ENCODE peak calls at places on chromosomes 4 and X, in four cellular contexts. M is A549, G is GM12878, D is HepG2. E is an unnamed sample.
A peak's percentile ranks its signal among the peaks of the same experiment; 100 is the strongest.

GRCh38 chr4:2482693-2483092 is 13.8 kb downstream of the RNF4 start:
- DNase-seq in D (peak; percentile 26), M (no peak), G (peak; percentile 67), E (no peak)

GRCh38 chr4:72977936-72978485 is 91.5 kb downstream of the COX18 start:
- DNase-seq in M (no peak), G (no peak), D (no peak), E (no peak)

GRCh38 chr4:183324619-183325018 is 2.4 kb upstream of the CLDN24 start:
- DNase-seq in D (no peak), M (no peak), G (no peak), E (no peak)

GRCh38 chr4:138111462-138112000 is 130.6 kb downstream of the SLC7A11 start:
- DNase-seq in D (peak; percentile 59), G (no peak), M (no peak), E (no peak)

GRCh38 chr4:103721251-103721650 is 1.5 kb upstream of the TACR3 start:
- DNase-seq in D (no peak), M (no peak), G (no peak), E (no peak)

GRCh38 chrX:129777218-129777768 is 2.5 kb upstream of the SASH3 start:
- DNase-seq in G (no peak), M (no peak), D (peak; percentile 19), E (no peak)

GRCh38 chrX:418927-419729 is 32.4 kb upstream of the PPP2R3B start:
- DNase-seq in M (no peak), G (no peak), D (no peak), E (no peak)

GRCh38 chr4:183872531-183872930 is 32.6 kb upstream of the STOX2 start:
- DNase-seq in G (no peak), M (no peak), D (no peak), E (no peak)

GRCh38 chrX:48573690-48574269 is 504 bp upstream of the RBM3 start:
- DNase-seq in M (peak; percentile 22), G (no peak), D (no peak), E (peak; percentile 67)

GRCh38 chrX:140712413-140713173 is 3.0 kb downstream of the LINC00632 start:
- DNase-seq in D (no peak), G (no peak), M (peak; percentile 1), E (no peak)

GRCh38 chr4:142428715-142429114 is 417.4 kb downstream of the INPP4B start:
- DNase-seq in M (no peak), G (no peak), D (no peak), E (no peak)

GRCh38 chrX:132401935-132402334 is 86.9 kb downstream of the MBNL3 start:
- DNase-seq in M (no peak), D (peak; percentile 21), G (no peak), E (no peak)

GRCh38 chr4:57190651-57191481 is 80.7 kb upstream of the IGFBP7 start:
- DNase-seq in M (peak; percentile 5), D (peak; percentile 18), G (no peak), E (peak; percentile 70)

GRCh38 chr4:153207027-153207426 is 2.8 kb downstream of the TRIM2 start:
- DNase-seq in D (no peak), G (no peak), M (no peak), E (no peak)

GRCh38 chrX:53288173-53288572 is 6.8 kb upstream of the IQSEC2 start:
- DNase-seq in G (no peak), D (no peak), M (no peak), E (peak; percentile 65)

GRCh38 chr4:99816611-99817309 is at the start of gene DAPP1:
- DNase-seq in D (no peak), G (peak; percentile 94), M (no peak), E (no peak)

GRCh38 chrX:39953879-39954278 is 143.9 kb downstream of the BCOR start:
- DNase-seq in M (peak; percentile 69), G (no peak), D (peak; percentile 88), E (peak; percentile 50)

GRCh38 chrX:27918799-27919198 is 62.5 kb downstream of the DCAF8L1 start:
- DNase-seq in M (no peak), D (no peak), G (no peak), E (no peak)

GRCh38 chr4:6354119-6354518 is 84.5 kb downstream of the WFS1 start:
- DNase-seq in M (no peak), G (no peak), D (no peak), E (no peak)

GRCh38 chr4:6356076-6356560 is 86.5 kb downstream of the WFS1 start:
- DNase-seq in M (no peak), D (no peak), G (no peak), E (no peak)

GRCh38 chr4:6354626-6355025 is 85.0 kb downstream of the WFS1 start:
- DNase-seq in G (no peak), D (no peak), M (no peak), E (no peak)

GRCh38 chr4:6357476-6357875 is 87.8 kb downstream of the WFS1 start:
- DNase-seq in D (no peak), M (no peak), G (no peak), E (no peak)

DNA sequence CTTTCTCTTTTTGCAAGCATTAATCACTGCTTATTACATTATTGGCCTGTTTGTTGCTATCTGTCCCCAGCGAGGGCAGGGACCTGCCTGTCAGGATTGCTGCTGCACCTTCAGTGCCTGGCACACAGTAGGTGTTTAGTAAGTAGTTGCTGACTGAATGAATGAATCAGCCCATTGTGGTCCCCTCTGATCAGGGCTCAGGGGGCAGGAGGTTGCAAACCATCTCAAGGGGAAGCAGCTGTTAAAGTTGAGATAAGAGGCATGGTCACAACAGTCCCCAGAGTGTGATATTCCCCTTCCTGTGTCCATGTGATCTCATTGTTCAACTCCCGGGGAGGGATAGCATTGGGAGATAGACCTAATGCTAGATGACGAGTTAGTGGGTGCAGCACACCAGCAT is 85.4 kb downstream of the WFS1 start:
- DNase-seq in D (no peak), M (no peak), G (no peak), E (peak; percentile 36)
- TF ChIP-seq RFX5 in D (no peak), M (no peak), G (no peak), E (no peak)

GRCh38 chrX:110915120-110915519 is 119.5 kb upstream of the CHRDL1 start:
- DNase-seq in M (no peak), G (no peak), D (no peak), E (no peak)
- TF ChIP-seq CHD4 in M (no peak), G (no peak), D (no peak), E (no peak)

DNA sequence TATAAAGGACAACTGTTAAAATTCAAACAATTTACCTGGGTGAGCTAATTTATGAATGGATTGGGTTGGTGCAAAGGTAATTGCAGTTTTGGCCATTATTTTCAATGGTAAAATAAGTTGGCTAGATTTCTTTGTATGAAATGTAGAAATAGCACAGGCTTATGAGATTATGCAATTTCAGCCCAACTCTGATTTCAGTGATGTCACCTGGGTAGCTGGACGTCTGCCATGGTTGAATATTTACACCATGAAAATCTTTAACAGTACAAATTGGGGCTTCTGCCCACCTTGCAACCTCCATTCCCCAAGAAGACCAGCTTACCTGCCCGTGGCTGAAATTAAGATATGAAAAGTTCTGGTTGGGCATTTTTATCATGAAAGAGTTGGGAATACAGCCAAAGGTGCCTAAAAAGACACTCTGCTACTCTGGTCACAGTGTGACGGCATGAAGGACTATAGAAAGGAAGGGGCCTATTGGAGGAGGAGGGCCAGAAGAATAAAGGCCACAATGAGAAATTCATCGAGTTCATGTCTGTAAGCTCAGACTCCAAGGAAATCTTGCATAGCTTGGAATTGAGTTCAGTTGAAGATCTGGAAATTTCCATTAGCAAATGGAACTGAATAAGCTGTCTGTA is 29.7 kb downstream of the EGF start:
- DNase-seq in M (no peak), G (no peak), D (no peak), E (no peak)
- TF ChIP-seq RFX5 in M (no peak), G (no peak), D (no peak), E (no peak)

DNA sequence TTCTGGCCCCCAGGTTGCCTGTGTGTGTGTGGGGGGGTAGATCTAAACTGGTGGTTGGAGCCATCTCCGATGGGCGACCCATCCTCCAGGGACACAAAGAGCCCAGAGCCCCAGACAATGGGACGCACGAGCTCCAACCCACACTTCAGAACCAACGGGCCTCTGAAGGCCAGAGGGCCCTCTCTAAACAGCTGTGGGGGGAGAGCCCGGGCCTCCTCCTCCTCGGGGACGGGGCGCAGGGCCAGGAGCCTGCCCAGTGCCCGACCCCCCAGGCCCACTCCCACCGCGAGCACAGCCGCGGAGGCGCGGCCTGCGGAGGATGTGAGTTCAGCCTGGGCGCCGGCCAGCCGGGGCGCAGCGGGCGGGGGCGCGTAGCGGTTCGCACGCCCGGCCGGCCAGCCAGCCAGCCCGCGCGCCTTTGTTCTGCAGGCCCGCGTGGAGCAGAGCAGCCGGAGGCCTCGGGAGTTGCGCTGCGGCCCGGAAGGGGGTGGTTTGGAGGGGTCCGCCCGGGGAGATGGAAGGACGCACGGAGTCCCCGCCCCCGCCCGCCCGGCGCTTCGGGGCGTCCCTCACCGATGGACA is 4.0 kb downstream of the FLNA start:
- DNase-seq in G (no peak), D (no peak), M (no peak), E (no peak)
- TF ChIP-seq CHD4 in G (no peak), D (no peak), M (no peak), E (no peak)

GRCh38 chrX:44010626-44011025 is 37.4 kb upstream of the NDP start:
- DNase-seq in M (no peak), D (no peak), G (no peak), E (no peak)
- TF ChIP-seq RFX5 in M (no peak), D (no peak), G (no peak), E (no peak)

GRCh38 chr4:185165605-185166063 is 22.6 kb downstream of the SLC25A4 start:
- DNase-seq in M (no peak), G (peak; percentile 74), D (no peak), E (no peak)
- TF ChIP-seq CHD4 in M (no peak), G (no peak), D (no peak), E (no peak)

GRCh38 chr4:102263024-102263787 is 82.1 kb downstream of the SLC39A8 start:
- DNase-seq in G (no peak), M (peak; percentile 31), D (peak; percentile 41), E (peak; percentile 15)
- TF ChIP-seq RFX5 in G (no peak), M (no peak), D (no peak), E (no peak)

GRCh38 chrX:17007134-17007768 is 60.8 kb downstream of the REPS2 start:
- DNase-seq in D (peak; percentile 4), G (no peak), M (peak; percentile 10), E (peak; percentile 8)
- TF ChIP-seq CHD4 in D (no peak), G (no peak), M (no peak), E (no peak)

E was measured in K562.